ENCODE peak calls at places on chromosomes 16 and 17, in four cellular contexts. One of them, this sample, is unnamed.

GRCh38 chr16:83675136-83675535 is 132.6 kb upstream of the HSBP1 start:
- DNase-seq in lower leg skin: peak
- DNase-seq in A549: no peak
- DNase-seq in NCI-H2171: no peak
- DNase-seq in this sample: no peak

GRCh38 chr17:35212668-35213067 is 18.5 kb upstream of the SLC35G3 start:
- DNase-seq in lower leg skin: no peak
- DNase-seq in NCI-H2171: no peak
- DNase-seq in A549: no peak
- DNase-seq in this sample: no peak

GRCh38 chr16:85593503-85594195 is 19.5 kb upstream of the GSE1 start:
- DNase-seq in A549: no peak
- DNase-seq in lower leg skin: no peak
- DNase-seq in NCI-H2171: peak
- DNase-seq in this sample: no peak

GRCh38 chr17:51992864-51993413 is 165.6 kb downstream of the CA10 start:
- DNase-seq in NCI-H2171: no peak
- DNase-seq in lower leg skin: no peak
- DNase-seq in A549: no peak
- DNase-seq in this sample: no peak

GRCh38 chr16:11181889-11182279 is 74.1 kb downstream of the SOCS1 start:
- DNase-seq in A549: no peak
- DNase-seq in lower leg skin: no peak
- DNase-seq in NCI-H2171: no peak
- DNase-seq in this sample: no peak

GRCh38 chr17:47847341-47848197 is 3.4 kb downstream of the SP6 start:
- DNase-seq in A549: no peak
- DNase-seq in NCI-H2171: no peak
- DNase-seq in lower leg skin: no peak
- DNase-seq in this sample: no peak

GRCh38 chr17:18141210-18141803 is 32.8 kb downstream of the MYO15A start:
- DNase-seq in A549: peak
- DNase-seq in NCI-H2171: peak
- DNase-seq in lower leg skin: no peak
- DNase-seq in this sample: no peak

GRCh38 chr16:89320717-89321501 is 103.4 kb downstream of the ZNF778 start:
- DNase-seq in lower leg skin: no peak
- DNase-seq in NCI-H2171: peak
- DNase-seq in A549: peak
- DNase-seq in this sample: no peak

GRCh38 chr16:56673916-56674315 is 4.3 kb downstream of the MT1H start:
- DNase-seq in NCI-H2171: no peak
- DNase-seq in A549: peak
- DNase-seq in lower leg skin: no peak
- DNase-seq in this sample: no peak

GRCh38 chr16:57998484-57998883 is 2.0 kb downstream of the ZNF319 start:
- DNase-seq in lower leg skin: no peak
- DNase-seq in A549: peak
- DNase-seq in NCI-H2171: no peak
- DNase-seq in this sample: no peak

GRCh38 chr16:11914210-11914758 is 1.5 kb downstream of the GSPT1 start:
- DNase-seq in lower leg skin: no peak
- DNase-seq in NCI-H2171: no peak
- DNase-seq in A549: no peak
- DNase-seq in this sample: no peak

GRCh38 chr17:74736423-74737298 is at the start of gene RAB37:
- DNase-seq in A549: peak
- DNase-seq in lower leg skin: no peak
- DNase-seq in NCI-H2171: peak
- DNase-seq in this sample: peak

GRCh38 chr17:78341559-78342437 is 18.1 kb downstream of the SOCS3 start:
- DNase-seq in lower leg skin: peak
- DNase-seq in A549: peak
- DNase-seq in NCI-H2171: no peak
- DNase-seq in this sample: no peak

GRCh38 chr17:38869647-38870258 is at the start of gene LASP1:
- DNase-seq in NCI-H2171: peak
- DNase-seq in A549: peak
- DNase-seq in lower leg skin: peak
- DNase-seq in this sample: peak

GRCh38 chr17:17836818-17837379 is at the start of gene SREBF1:
- DNase-seq in NCI-H2171: peak
- DNase-seq in A549: peak
- DNase-seq in lower leg skin: peak
- DNase-seq in this sample: peak

GRCh38 chr17:30788918-30789317 is 35.6 kb downstream of the CRLF3 start:
- DNase-seq in A549: no peak
- DNase-seq in NCI-H2171: no peak
- DNase-seq in lower leg skin: no peak
- DNase-seq in this sample: no peak

GRCh38 chr17:45672301-45672700 is 111.8 kb upstream of the CRHR1 start:
- DNase-seq in A549: no peak
- DNase-seq in NCI-H2171: peak
- DNase-seq in lower leg skin: no peak
- DNase-seq in this sample: peak

GRCh38 chr17:59827721-59828477 is 64.8 kb downstream of the TUBD1 start:
- DNase-seq in lower leg skin: peak
- DNase-seq in A549: peak
- DNase-seq in NCI-H2171: no peak
- DNase-seq in this sample: no peak

GRCh38 chr17:81527591-81528383 is at the start of gene FSCN2:
- DNase-seq in lower leg skin: no peak
- DNase-seq in NCI-H2171: no peak
- DNase-seq in A549: no peak
- DNase-seq in this sample: no peak

GRCh38 chr17:42387663-42388380 is 420 bp downstream of the STAT3 start:
- DNase-seq in A549: no peak
- DNase-seq in lower leg skin: peak
- DNase-seq in NCI-H2171: peak
- DNase-seq in this sample: no peak

GRCh38 chr16:2284001-2284770 is 16.3 kb upstream of the RNPS1 start:
- DNase-seq in A549: no peak
- DNase-seq in lower leg skin: no peak
- DNase-seq in NCI-H2171: no peak
- DNase-seq in this sample: no peak

GRCh38 chr16:85592700-85593502 is 20.2 kb upstream of the GSE1 start:
- DNase-seq in A549: no peak
- DNase-seq in lower leg skin: no peak
- DNase-seq in NCI-H2171: no peak
- DNase-seq in this sample: no peak

GRCh38 chr16:13104772-13105171 is 203.4 kb downstream of the SHISA9 start:
- DNase-seq in NCI-H2171: no peak
- DNase-seq in A549: no peak
- DNase-seq in lower leg skin: no peak
- DNase-seq in this sample: no peak

GRCh38 chr17:58368860-58369213 is 16.8 kb upstream of the SUPT4H1 start:
- DNase-seq in A549: no peak
- DNase-seq in lower leg skin: no peak
- DNase-seq in NCI-H2171: no peak
- DNase-seq in this sample: no peak

GRCh38 chr17:1074886-1075665 is 78.1 kb downstream of the TIMM22 start:
- DNase-seq in lower leg skin: no peak
- DNase-seq in NCI-H2171: peak
- DNase-seq in A549: no peak
- DNase-seq in this sample: no peak

GRCh38 chr16:70662991-70663523 is 16.7 kb downstream of the IL34 start:
- DNase-seq in NCI-H2171: no peak
- DNase-seq in A549: no peak
- DNase-seq in lower leg skin: no peak
- DNase-seq in this sample: no peak

GRCh38 chr16:72815348-72816318 is 232.3 kb downstream of the ZFHX3 start:
- DNase-seq in A549: no peak
- DNase-seq in lower leg skin: no peak
- DNase-seq in NCI-H2171: no peak
- DNase-seq in this sample: no peak